ENCODE peak calls at places on chromosome 1, in five cellular contexts. R, G, M, U and P are unnamed samples.

GRCh38 chr1:200625381-200625824 is 4.9 kb upstream of the KIF14 start:
- DNase-seq in M (no peak), G (no peak), U (no peak), R (peak), P (no peak)

GRCh38 chr1:67752306-67752705 is 67.3 kb downstream of the GADD45A start:
- DNase-seq in G (no peak), R (no peak), M (no peak), U (no peak), P (no peak)

GRCh38 chr1:108830119-108831008 is 26.5 kb downstream of the AKNAD1 start:
- DNase-seq in U (no peak), G (no peak), R (peak), M (peak), P (no peak)

GRCh38 chr1:78339490-78339889 is 151.3 kb upstream of the PTGFR start:
- DNase-seq in G (no peak), U (no peak), M (no peak), R (no peak), P (peak)

GRCh38 chr1:9798236-9799130 is 25.3 kb downstream of the CLSTN1 start:
- DNase-seq in R (no peak), U (no peak), M (no peak), G (no peak), P (no peak)

GRCh38 chr1:218763538-218763937 is 410.1 kb upstream of the LYPLAL1 start:
- DNase-seq in G (no peak), R (no peak), U (no peak), M (no peak), P (no peak)

GRCh38 chr1:11691928-11692711 is 610 bp downstream of the DRAXIN start:
- DNase-seq in U (no peak), M (no peak), G (peak), R (no peak), P (no peak)

GRCh38 chr1:169250795-169251194 is 116.8 kb downstream of the NME7 start:
- DNase-seq in G (no peak), U (no peak), R (no peak), M (no peak), P (no peak)

GRCh38 chr1:239387304-239388231 is 1.2 kb downstream of the CHRM3 start:
- DNase-seq in G (peak), R (no peak), U (no peak), M (no peak), P (no peak)

GRCh38 chr1:20658166-20658915 is 2.8 kb downstream of the DDOST start:
- DNase-seq in G (no peak), U (peak), M (no peak), R (no peak), P (no peak)

GRCh38 chr1:208187499-208188041 is 56.6 kb downstream of the PLXNA2 start:
- DNase-seq in R (no peak), G (no peak), U (no peak), M (no peak), P (no peak)

GRCh38 chr1:7253118-7253480 is 467.8 kb downstream of the CAMTA1 start:
- DNase-seq in U (no peak), G (no peak), M (no peak), R (no peak), P (no peak)

GRCh38 chr1:203116048-203116810 is 11.3 kb upstream of the ADORA1 start:
- DNase-seq in M (no peak), G (no peak), R (peak), U (no peak), P (no peak)

GRCh38 chr1:245099401-245099800 is 55.4 kb upstream of the KIF26B start:
- DNase-seq in M (no peak), R (no peak), U (no peak), G (no peak), P (no peak)

GRCh38 chr1:119260504-119260903 is 108.1 kb upstream of the HAO2 start:
- DNase-seq in R (peak), M (no peak), U (no peak), G (no peak), P (no peak)

GRCh38 chr1:111234258-111234657 is 6.7 kb downstream of the CHI3L2 start:
- DNase-seq in M (no peak), U (no peak), R (no peak), G (no peak), P (peak)

GRCh38 chr1:88683516-88683847 is 591 bp upstream of the PKN2 start:
- DNase-seq in G (peak), U (no peak), M (peak), R (no peak), P (no peak)

GRCh38 chr1:174968750-174969244 is 30.9 kb upstream of the CACYBP start:
- DNase-seq in G (no peak), M (peak), R (no peak), U (peak), P (peak)

GRCh38 chr1:221887091-221887746 is 145.3 kb upstream of the DUSP10 start:
- DNase-seq in M (no peak), R (no peak), G (no peak), U (no peak), P (peak)

GRCh38 chr1:96524100-96524499 is 197.5 kb upstream of the PTBP2 start:
- DNase-seq in U (no peak), M (no peak), R (no peak), G (no peak), P (no peak)

GRCh38 chr1:202264300-202265075 is 70.9 kb downstream of the LGR6 start:
- DNase-seq in R (no peak), G (no peak), U (no peak), M (no peak), P (no peak)

GRCh38 chr1:34361121-34361520 is 184.4 kb downstream of the C1orf94 start:
- DNase-seq in M (no peak), U (no peak), G (no peak), R (no peak), P (no peak)

GRCh38 chr1:71743862-71744261 is 538.5 kb downstream of the NEGR1 start:
- DNase-seq in G (no peak), U (no peak), M (no peak), R (no peak), P (no peak)

GRCh38 chr1:245721488-245721887 is 566.7 kb downstream of the KIF26B start:
- DNase-seq in R (no peak), G (no peak), M (no peak), U (no peak), P (no peak)

GRCh38 chr1:236800002-236800620 is 5.0 kb downstream of the MTR start:
- DNase-seq in R (no peak), M (no peak), U (no peak), G (no peak), P (no peak)

GRCh38 chr1:231021540-231022031 is 18.5 kb downstream of the FAM89A start:
- DNase-seq in R (no peak), M (no peak), G (no peak), U (no peak), P (no peak)

GRCh38 chr1:999797-1000356 is at the start of gene HES4:
- DNase-seq in M (peak), R (peak), U (peak), G (peak), P (peak)